ENCODE peak calls at places on chromosomes 16 and 17, in four cellular contexts. One of them, this sample, is unnamed.

GRCh38 chr17:72390675-72391501 is 270.1 kb downstream of the SOX9 start:
- DNase-seq in GM12878: no peak
- DNase-seq in A549: peak; percentile 46
- DNase-seq in K562: no peak
- DNase-seq in this sample: no peak

GRCh38 chr16:4214215-4214621 is 27.7 kb downstream of the SRL start:
- DNase-seq in A549: peak; percentile 52
- DNase-seq in GM12878: no peak
- DNase-seq in K562: no peak
- DNase-seq in this sample: peak; percentile 55

GRCh38 chr16:90077757-90078593 is 844 bp upstream of the PRDM7 start:
- DNase-seq in K562: peak; percentile 16
- DNase-seq in GM12878: no peak
- DNase-seq in A549: peak; percentile 55
- DNase-seq in this sample: no peak

GRCh38 chr17:76004750-76005262 is 4.2 kb downstream of the CDK3 start:
- DNase-seq in K562: no peak
- DNase-seq in GM12878: no peak
- DNase-seq in A549: no peak
- DNase-seq in this sample: no peak

GRCh38 chr16:56279132-56279531 is 87.8 kb downstream of the GNAO1 start:
- DNase-seq in K562: peak; percentile 34
- DNase-seq in GM12878: no peak
- DNase-seq in A549: no peak
- DNase-seq in this sample: no peak

GRCh38 chr17:82018152-82019041 is 4.3 kb downstream of the CENPX start:
- DNase-seq in K562: no peak
- DNase-seq in GM12878: no peak
- DNase-seq in A549: no peak
- DNase-seq in this sample: no peak

GRCh38 chr17:37118738-37119137 is 170.0 kb downstream of the AATF start:
- DNase-seq in K562: no peak
- DNase-seq in GM12878: no peak
- DNase-seq in A549: no peak
- DNase-seq in this sample: no peak

GRCh38 chr17:82242977-82243647 is 14.3 kb downstream of the SLC16A3 start:
- DNase-seq in A549: peak; percentile 53
- DNase-seq in GM12878: no peak
- DNase-seq in K562: no peak
- DNase-seq in this sample: peak; percentile 84

GRCh38 chr17:27526603-27527002 is 70.4 kb downstream of the KSR1 start:
- DNase-seq in K562: peak; percentile 76
- DNase-seq in A549: peak; percentile 52
- DNase-seq in GM12878: no peak
- DNase-seq in this sample: no peak

GRCh38 chr17:29215717-29216116 is 30.9 kb upstream of the CRYBA1 start:
- DNase-seq in GM12878: no peak
- DNase-seq in K562: no peak
- DNase-seq in A549: no peak
- DNase-seq in this sample: no peak

GRCh38 chr16:25005445-25006306 is 9.5 kb downstream of the ARHGAP17 start:
- DNase-seq in K562: no peak
- DNase-seq in GM12878: no peak
- DNase-seq in A549: no peak
- DNase-seq in this sample: no peak

GRCh38 chr16:82329070-82329469 is 159.0 kb upstream of the MPHOSPH6 start:
- DNase-seq in K562: no peak
- DNase-seq in A549: no peak
- DNase-seq in GM12878: no peak
- DNase-seq in this sample: no peak

GRCh38 chr17:64262422-64263260 is at the start of gene TEX2:
- DNase-seq in GM12878: no peak
- DNase-seq in K562: peak; percentile 57
- DNase-seq in A549: no peak
- DNase-seq in this sample: peak; percentile 39

GRCh38 chr16:25966172-25967097 is 274.7 kb downstream of the HS3ST4 start:
- DNase-seq in A549: no peak
- DNase-seq in GM12878: peak; percentile 5
- DNase-seq in K562: no peak
- DNase-seq in this sample: no peak

GRCh38 chr16:50152386-50152806 is 710 bp upstream of the TENT4B start:
- DNase-seq in K562: no peak
- DNase-seq in GM12878: peak; percentile 68
- DNase-seq in A549: peak; percentile 56
- DNase-seq in this sample: no peak

GRCh38 chr17:55478971-55479370 is 32.3 kb downstream of the SMIM36 start:
- DNase-seq in A549: no peak
- DNase-seq in GM12878: no peak
- DNase-seq in K562: no peak
- DNase-seq in this sample: peak; percentile 23

GRCh38 chr16:85392756-85393673 is 220.1 kb upstream of the GSE1 start:
- DNase-seq in GM12878: no peak
- DNase-seq in K562: no peak
- DNase-seq in A549: no peak
- DNase-seq in this sample: no peak

GRCh38 chr17:58330997-58331814 is 2.6 kb upstream of the TSPOAP1 start:
- DNase-seq in K562: peak; percentile 75
- DNase-seq in A549: no peak
- DNase-seq in GM12878: no peak
- DNase-seq in this sample: no peak

GRCh38 chr17:46821482-46822387 is 3.2 kb upstream of the WNT3 start:
- DNase-seq in A549: no peak
- DNase-seq in K562: peak; percentile 34
- DNase-seq in GM12878: no peak
- DNase-seq in this sample: no peak

GRCh38 chr16:67563708-67564468 is 1.6 kb downstream of the CTCF start:
- DNase-seq in K562: no peak
- DNase-seq in GM12878: no peak
- DNase-seq in A549: peak; percentile 47
- DNase-seq in this sample: peak; percentile 58

GRCh38 chr17:56121661-56122060 is 31.6 kb upstream of the ANKFN1 start:
- DNase-seq in GM12878: no peak
- DNase-seq in K562: no peak
- DNase-seq in A549: no peak
- DNase-seq in this sample: no peak

GRCh38 chr17:67452681-67453554 is 75.8 kb downstream of the PITPNC1 start:
- DNase-seq in A549: no peak
- DNase-seq in GM12878: peak; percentile 42
- DNase-seq in K562: no peak
- DNase-seq in this sample: no peak

GRCh38 chr16:89285381-89285780 is 67.9 kb downstream of the ZNF778 start:
- DNase-seq in K562: no peak
- DNase-seq in A549: no peak
- DNase-seq in GM12878: no peak
- DNase-seq in this sample: no peak

GRCh38 chr16:77788196-77789084 is at the start of gene VAT1L:
- DNase-seq in K562: peak; percentile 11
- DNase-seq in A549: peak; percentile 44
- DNase-seq in GM12878: no peak
- DNase-seq in this sample: no peak

GRCh38 chr17:78672880-78673371 is 95.7 kb upstream of the DNAH17 start:
- DNase-seq in K562: no peak
- DNase-seq in GM12878: no peak
- DNase-seq in A549: peak; percentile 29
- DNase-seq in this sample: no peak
- TF ChIP-seq CHD4 in K562: no peak
- TF ChIP-seq CHD4 in GM12878: no peak
- TF ChIP-seq CHD4 in A549: no peak
- TF ChIP-seq CHD4 in this sample: no peak

GRCh38 chr16:10738231-10739077 is 5.2 kb upstream of the NUBP1 start:
- DNase-seq in K562: peak; percentile 58
- DNase-seq in GM12878: peak; percentile 82
- DNase-seq in A549: peak; percentile 84
- DNase-seq in this sample: peak; percentile 92
- TF ChIP-seq CHD4 in K562: no peak
- TF ChIP-seq CHD4 in GM12878: peak; percentile 98
- TF ChIP-seq CHD4 in A549: no peak
- TF ChIP-seq CHD4 in this sample: peak; percentile 91

GRCh38 chr16:80541306-80541694 is 507 bp downstream of the DYNLRB2 start:
- DNase-seq in A549: no peak
- DNase-seq in K562: no peak
- DNase-seq in GM12878: no peak
- DNase-seq in this sample: no peak

GRCh38 chr16:80543162-80543561 is 2.4 kb downstream of the DYNLRB2 start:
- DNase-seq in K562: no peak
- DNase-seq in GM12878: no peak
- DNase-seq in A549: no peak
- DNase-seq in this sample: no peak

GRCh38 chr16:80546249-80546648 is 5.5 kb downstream of the DYNLRB2 start:
- DNase-seq in K562: no peak
- DNase-seq in A549: no peak
- DNase-seq in GM12878: no peak
- DNase-seq in this sample: no peak

GRCh38 chr16:80547145-80547544 is 6.4 kb downstream of the DYNLRB2 start:
- DNase-seq in A549: no peak
- DNase-seq in K562: no peak
- DNase-seq in GM12878: no peak
- DNase-seq in this sample: no peak

GRCh38 chr16:80544326-80544725 is 3.5 kb downstream of the DYNLRB2 start:
- DNase-seq in K562: no peak
- DNase-seq in GM12878: no peak
- DNase-seq in A549: no peak
- DNase-seq in this sample: no peak
- TF ChIP-seq CHD4 in K562: no peak
- TF ChIP-seq CHD4 in GM12878: no peak
- TF ChIP-seq CHD4 in A549: no peak
- TF ChIP-seq CHD4 in this sample: no peak

GRCh38 chr16:2333772-2334379 is 6.7 kb downstream of the ABCA3 start:
- DNase-seq in A549: peak; percentile 42
- DNase-seq in GM12878: no peak
- DNase-seq in K562: peak; percentile 73
- DNase-seq in this sample: peak; percentile 20
- TF ChIP-seq CHD4 in A549: no peak
- TF ChIP-seq CHD4 in GM12878: no peak
- TF ChIP-seq CHD4 in K562: no peak
- TF ChIP-seq CHD4 in this sample: no peak

DNA sequence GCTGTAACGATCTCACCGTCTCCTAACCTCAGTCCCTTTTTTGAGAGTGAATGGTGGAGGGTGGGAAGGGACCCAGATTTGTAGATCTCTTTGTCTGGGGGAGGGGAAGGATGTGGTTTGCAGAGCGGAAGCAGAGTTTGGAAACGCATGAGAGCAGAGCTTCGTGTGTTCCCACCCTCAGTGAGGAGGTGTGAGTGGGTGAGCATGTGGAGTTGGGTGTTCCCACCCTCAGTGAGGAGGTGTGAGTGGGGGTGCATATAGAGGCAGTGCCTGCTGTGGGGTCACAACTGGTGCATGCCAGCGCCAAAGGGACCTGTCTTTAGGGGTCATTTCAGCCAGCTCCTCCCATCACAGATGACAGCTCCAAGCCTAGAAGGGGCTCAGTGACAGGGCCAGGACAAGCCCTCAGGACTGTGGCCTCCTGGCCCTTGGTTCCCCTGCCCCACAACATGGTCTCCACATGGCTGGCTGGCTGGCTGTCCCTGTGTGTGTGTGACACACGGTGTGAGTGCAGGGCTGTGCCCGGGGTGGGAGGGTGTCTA is 1.8 kb upstream of the CISD3 start:
- DNase-seq in GM12878: peak; percentile 69
- DNase-seq in K562: no peak
- DNase-seq in A549: no peak
- DNase-seq in this sample: no peak
- TF ChIP-seq CHD4 in GM12878: no peak
- TF ChIP-seq CHD4 in K562: no peak
- TF ChIP-seq CHD4 in A549: no peak
- TF ChIP-seq CHD4 in this sample: no peak

DNA sequence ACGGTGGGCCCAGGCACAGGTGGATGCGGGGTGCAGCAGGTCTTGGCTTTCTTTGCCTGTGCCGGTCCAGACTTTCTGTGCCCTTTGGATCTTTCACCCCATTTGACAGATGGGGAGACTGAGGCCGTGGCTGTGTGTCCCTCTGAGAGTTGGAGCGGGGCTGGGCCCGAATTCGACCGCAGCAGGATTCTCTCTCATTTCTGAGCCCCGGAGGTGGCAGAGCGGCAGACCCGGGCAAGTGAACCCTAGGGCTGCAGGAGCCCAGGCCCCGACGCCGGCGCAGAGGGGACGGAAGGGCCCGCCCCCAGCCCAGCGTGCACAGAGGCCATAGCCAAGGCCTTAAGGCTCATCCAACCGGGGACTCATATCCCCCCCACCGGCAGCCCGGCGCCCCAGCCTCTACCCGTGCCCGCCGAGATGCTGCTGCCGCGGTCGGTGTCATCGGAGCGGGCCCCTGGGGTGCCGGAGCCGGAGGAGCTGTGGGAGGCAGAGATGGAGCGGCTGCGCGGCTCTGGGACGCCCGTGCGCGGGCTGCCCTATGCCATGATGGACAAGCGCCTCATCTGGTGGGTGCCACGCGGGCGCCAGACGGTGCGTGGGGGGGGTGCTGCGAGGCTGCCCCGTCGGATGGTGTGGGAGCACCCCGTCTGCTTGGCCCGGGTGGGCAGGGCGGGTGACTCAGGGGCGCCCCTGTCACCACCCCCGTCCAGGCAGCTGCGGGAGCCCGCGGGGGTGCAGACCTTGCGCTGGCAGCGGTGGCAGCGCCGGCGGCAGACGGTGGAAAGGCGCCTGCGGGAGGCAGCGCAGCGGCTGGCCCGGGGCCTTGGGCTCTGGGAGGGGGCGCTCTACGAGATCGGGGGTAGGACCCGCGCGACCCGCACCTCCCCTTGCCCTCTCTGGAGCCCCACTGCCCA is 858 bp downstream of the TMC8 start:
- DNase-seq in A549: no peak
- DNase-seq in K562: no peak
- DNase-seq in GM12878: no peak
- DNase-seq in this sample: no peak
- TF ChIP-seq CHD4 in A549: no peak
- TF ChIP-seq CHD4 in K562: peak; percentile 85
- TF ChIP-seq CHD4 in GM12878: no peak
- TF ChIP-seq CHD4 in this sample: no peak

GRCh38 chr17:43314582-43314981 is 80.8 kb upstream of the RNU2-1 start:
- DNase-seq in GM12878: no peak
- DNase-seq in A549: no peak
- DNase-seq in K562: no peak
- DNase-seq in this sample: no peak

GRCh38 chr17:43319293-43320124 is 79.3 kb upstream of the ARL4D start:
- DNase-seq in GM12878: no peak
- DNase-seq in K562: no peak
- DNase-seq in A549: no peak
- DNase-seq in this sample: no peak

GRCh38 chr17:43315858-43316521 is 82.2 kb upstream of the RNU2-1 start:
- DNase-seq in GM12878: no peak
- DNase-seq in K562: no peak
- DNase-seq in A549: no peak
- DNase-seq in this sample: no peak

GRCh38 chr17:43315369-43315768 is 81.6 kb upstream of the RNU2-1 start:
- DNase-seq in GM12878: no peak
- DNase-seq in K562: no peak
- DNase-seq in A549: no peak
- DNase-seq in this sample: no peak

GRCh38 chr17:43316522-43317142 is 82.2 kb upstream of the ARL4D start:
- DNase-seq in GM12878: no peak
- DNase-seq in A549: no peak
- DNase-seq in K562: peak; percentile 16
- DNase-seq in this sample: no peak
- TF ChIP-seq CHD4 in GM12878: no peak
- TF ChIP-seq CHD4 in A549: no peak
- TF ChIP-seq CHD4 in K562: no peak
- TF ChIP-seq CHD4 in this sample: no peak